ENCODE peak calls at places on chromosomes 1 and 21, in seven cellular contexts. One of them, this sample, is unnamed.

GRCh38 chr1:107276247-107276646 is 135.4 kb downstream of the NTNG1 start:
- DNase-seq in endothelial cell: no peak
- DNase-seq in neural crest cell: no peak
- DNase-seq in nephron progenitor cell: no peak
- DNase-seq in HEK293T: no peak
- DNase-seq in CD4-positive, alpha-beta memory T cell: no peak
- DNase-seq in colonic mucosa: no peak
- DNase-seq in this sample: no peak

GRCh38 chr1:183733610-183734219 is 71.2 kb upstream of the RGL1 start:
- DNase-seq in endothelial cell: no peak
- DNase-seq in neural crest cell: no peak
- DNase-seq in nephron progenitor cell: no peak
- DNase-seq in HEK293T: no peak
- DNase-seq in CD4-positive, alpha-beta memory T cell: no peak
- DNase-seq in colonic mucosa: no peak
- DNase-seq in this sample: no peak

GRCh38 chr1:37498872-37499617 is 15.5 kb downstream of the MEAF6 start:
- DNase-seq in endothelial cell: no peak
- DNase-seq in neural crest cell: no peak
- DNase-seq in nephron progenitor cell: no peak
- DNase-seq in HEK293T: no peak
- DNase-seq in CD4-positive, alpha-beta memory T cell: no peak
- DNase-seq in colonic mucosa: peak; percentile 53
- DNase-seq in this sample: no peak

GRCh38 chr21:41168391-41169257 is 664 bp downstream of the BACE2 start:
- DNase-seq in endothelial cell: peak; percentile 53
- DNase-seq in neural crest cell: peak; percentile 37
- DNase-seq in nephron progenitor cell: peak; percentile 59
- DNase-seq in HEK293T: peak; percentile 42
- DNase-seq in CD4-positive, alpha-beta memory T cell: no peak
- DNase-seq in colonic mucosa: peak; percentile 67
- DNase-seq in this sample: peak; percentile 54

GRCh38 chr1:200306954-200307754 is 102.7 kb downstream of the ZNF281 start:
- DNase-seq in endothelial cell: peak; percentile 14
- DNase-seq in neural crest cell: no peak
- DNase-seq in nephron progenitor cell: no peak
- DNase-seq in HEK293T: peak; percentile 70
- DNase-seq in CD4-positive, alpha-beta memory T cell: no peak
- DNase-seq in colonic mucosa: no peak
- DNase-seq in this sample: no peak

GRCh38 chr1:16173447-16174260 is 17.8 kb upstream of the EPHA2 start:
- DNase-seq in endothelial cell: no peak
- DNase-seq in neural crest cell: no peak
- DNase-seq in nephron progenitor cell: no peak
- DNase-seq in HEK293T: no peak
- DNase-seq in CD4-positive, alpha-beta memory T cell: no peak
- DNase-seq in colonic mucosa: peak; percentile 88
- DNase-seq in this sample: peak; percentile 58

GRCh38 chr1:169546087-169546995 is 39.9 kb downstream of the F5 start:
- DNase-seq in endothelial cell: peak; percentile 57
- DNase-seq in neural crest cell: peak; percentile 50
- DNase-seq in nephron progenitor cell: peak; percentile 51
- DNase-seq in HEK293T: peak; percentile 54
- DNase-seq in CD4-positive, alpha-beta memory T cell: peak; percentile 65
- DNase-seq in colonic mucosa: peak; percentile 77
- DNase-seq in this sample: peak; percentile 89

GRCh38 chr1:32500387-32501209 is 35.7 kb downstream of the ZBTB8B start:
- DNase-seq in endothelial cell: peak; percentile 71
- DNase-seq in neural crest cell: peak; percentile 50
- DNase-seq in nephron progenitor cell: peak; percentile 76
- DNase-seq in HEK293T: peak; percentile 90
- DNase-seq in CD4-positive, alpha-beta memory T cell: peak; percentile 13
- DNase-seq in colonic mucosa: peak; percentile 66
- DNase-seq in this sample: peak; percentile 77

GRCh38 chr21:44420416-44421205 is 34.7 kb upstream of the LRRC3 start:
- DNase-seq in endothelial cell: no peak
- DNase-seq in neural crest cell: no peak
- DNase-seq in nephron progenitor cell: no peak
- DNase-seq in HEK293T: no peak
- DNase-seq in CD4-positive, alpha-beta memory T cell: no peak
- DNase-seq in colonic mucosa: no peak
- DNase-seq in this sample: no peak

GRCh38 chr1:229003233-229004031 is 267.5 kb upstream of the RAB4A start:
- DNase-seq in endothelial cell: no peak
- DNase-seq in neural crest cell: peak; percentile 48
- DNase-seq in nephron progenitor cell: no peak
- DNase-seq in HEK293T: no peak
- DNase-seq in CD4-positive, alpha-beta memory T cell: no peak
- DNase-seq in colonic mucosa: no peak
- DNase-seq in this sample: peak; percentile 77

GRCh38 chr1:75765697-75766355 is 20.2 kb upstream of the RABGGTB start:
- DNase-seq in endothelial cell: no peak
- DNase-seq in neural crest cell: no peak
- DNase-seq in nephron progenitor cell: no peak
- DNase-seq in HEK293T: no peak
- DNase-seq in CD4-positive, alpha-beta memory T cell: no peak
- DNase-seq in colonic mucosa: no peak
- DNase-seq in this sample: no peak

GRCh38 chr1:29122662-29122986 is 1.1 kb downstream of the TMEM200B start:
- DNase-seq in endothelial cell: peak; percentile 15
- DNase-seq in neural crest cell: peak; percentile 23
- DNase-seq in nephron progenitor cell: peak; percentile 34
- DNase-seq in HEK293T: no peak
- DNase-seq in CD4-positive, alpha-beta memory T cell: no peak
- DNase-seq in colonic mucosa: peak; percentile 40
- DNase-seq in this sample: peak; percentile 74